ENCODE peak calls at places on chromosomes 2 and 18, in four cellular contexts. P, I, O and L are unnamed samples.

GRCh38 chr2:210198326-210198725 is 26.9 kb downstream of the ACADL start:
- DNase-seq in I (no peak), O (no peak), P (no peak), L (no peak)

GRCh38 chr2:127733816-127734537 is 32.7 kb downstream of the SFT2D3 start:
- DNase-seq in P (no peak), I (no peak), O (no peak), L (no peak)

GRCh38 chr2:158936978-158937377 is 31.5 kb upstream of the TANC1 start:
- DNase-seq in O (peak), P (no peak), I (no peak), L (no peak)

GRCh38 chr2:65974067-65974723 is 460.7 kb upstream of the MEIS1 start:
- DNase-seq in I (no peak), P (no peak), O (no peak), L (no peak)

GRCh38 chr2:54348672-54349071 is 92.6 kb upstream of the TSPYL6 start:
- DNase-seq in I (no peak), P (no peak), O (no peak), L (peak)

GRCh38 chr2:240384711-240385450 is 50.6 kb upstream of the GPC1 start:
- DNase-seq in P (peak), O (no peak), I (peak), L (peak)

GRCh38 chr2:28692411-28692810 is 59.2 kb upstream of the PPP1CB start:
- DNase-seq in O (no peak), P (no peak), I (no peak), L (no peak)

GRCh38 chr2:8625399-8626283 is 56.2 kb upstream of the ID2 start:
- DNase-seq in P (no peak), I (no peak), O (no peak), L (no peak)

GRCh38 chr2:142603761-142604160 is 273.7 kb upstream of the KYNU start:
- DNase-seq in P (no peak), I (no peak), O (no peak), L (no peak)

GRCh38 chr18:10210077-10210476 is 244.4 kb upstream of the APCDD1 start:
- DNase-seq in I (no peak), O (no peak), P (no peak), L (no peak)

GRCh38 chr2:54618646-54619565 is 104.6 kb upstream of the EML6 start:
- DNase-seq in P (no peak), O (no peak), I (no peak), L (no peak)

GRCh38 chr2:146850746-146851145 is 994.1 kb upstream of the ACVR2A start:
- DNase-seq in O (no peak), P (no peak), I (no peak), L (no peak)

GRCh38 chr2:241950878-241951331 is 81.4 kb downstream of the RTP5 start:
- DNase-seq in P (peak), I (peak), O (no peak), L (no peak)

GRCh38 chr2:44549856-44550255 is 188.1 kb downstream of the CAMKMT start:
- DNase-seq in I (no peak), P (no peak), O (no peak), L (no peak)

GRCh38 chr2:56015631-56016251 is 92.2 kb upstream of the EFEMP1 start:
- DNase-seq in O (no peak), P (no peak), I (no peak), L (no peak)

GRCh38 chr2:104375206-104375605 is 478.7 kb upstream of the POU3F3 start:
- DNase-seq in O (no peak), P (no peak), I (no peak), L (no peak)

GRCh38 chr18:13893418-13893760 is 21.9 kb downstream of the MC2R start:
- DNase-seq in P (no peak), O (no peak), I (no peak), L (no peak)
- H3K4me3 ChIP-seq in P (no peak), O (no peak), I (no peak), L (no peak)

DNA sequence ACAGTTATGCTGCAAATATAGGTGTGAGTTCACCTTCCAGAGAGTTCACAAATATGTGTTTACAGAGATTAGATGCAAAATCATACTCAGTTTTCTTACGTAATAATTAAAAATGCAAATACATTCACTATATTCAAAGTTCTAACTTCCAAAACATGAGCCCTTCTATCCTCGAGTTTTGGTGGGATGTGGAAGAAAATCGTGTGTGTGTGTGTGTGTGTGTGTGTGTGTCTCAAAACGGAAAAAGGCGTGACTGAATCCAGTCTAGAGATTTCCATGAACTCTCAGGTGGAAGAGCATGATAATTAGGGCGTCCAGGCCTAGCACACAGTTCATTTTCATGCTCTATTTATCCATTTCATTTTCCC is 1.2 kb downstream of the DSG2 start:
- DNase-seq in P (no peak), I (no peak), O (no peak), L (no peak)
- H3K4me3 ChIP-seq in P (peak), I (no peak), O (no peak), L (no peak)

GRCh38 chr2:120552800-120553471 is 182.7 kb upstream of the GLI2 start:
- DNase-seq in P (peak), O (no peak), I (peak), L (peak)
- H3K4me3 ChIP-seq in P (no peak), O (no peak), I (no peak), L (no peak)

GRCh38 chr2:223051580-223052375 is at the start of gene KCNE4:
- DNase-seq in P (peak), O (no peak), I (no peak), L (no peak)
- H3K4me3 ChIP-seq in P (peak), O (peak), I (peak), L (no peak)

GRCh38 chr2:110848519-110848918 is 116.1 kb downstream of the ACOXL start:
- DNase-seq in P (no peak), O (no peak), I (no peak), L (no peak)
- H3K4me3 ChIP-seq in P (no peak), O (no peak), I (no peak), L (no peak)